ENCODE peak calls at places on chromosomes 6 and 20, in eight cellular contexts. One of them, this sample, is unnamed. For H3K27me3, the result is how much of the 10 kb centered on the place peaks cover.

GRCh38 chr6:42569102-42570028 is 5.5 kb downstream of the UBR2 start:
- DNase-seq in Panc1: no peak
- DNase-seq in K562: peak
- DNase-seq in HL-60: peak
- DNase-seq in GM12878: no peak
- DNase-seq in HepG2: no peak
- DNase-seq in SK-N-SH: no peak
- DNase-seq in HCT116: no peak
- DNase-seq in this sample: no peak

GRCh38 chr20:52943185-52943841 is 28.8 kb upstream of the TSHZ2 start:
- DNase-seq in Panc1: no peak
- DNase-seq in K562: no peak
- DNase-seq in HL-60: peak
- DNase-seq in GM12878: no peak
- DNase-seq in HepG2: peak
- DNase-seq in SK-N-SH: no peak
- DNase-seq in HCT116: no peak
- DNase-seq in this sample: no peak

GRCh38 chr6:15431762-15432495 is 186.1 kb downstream of the JARID2 start:
- DNase-seq in Panc1: no peak
- DNase-seq in K562: no peak
- DNase-seq in HL-60: no peak
- DNase-seq in GM12878: no peak
- DNase-seq in HepG2: peak
- DNase-seq in SK-N-SH: no peak
- DNase-seq in HCT116: no peak
- DNase-seq in this sample: no peak

GRCh38 chr20:35968930-35969329 is 540 bp downstream of the CNBD2 start:
- DNase-seq in Panc1: no peak
- DNase-seq in K562: no peak
- DNase-seq in HL-60: no peak
- DNase-seq in GM12878: no peak
- DNase-seq in HepG2: no peak
- DNase-seq in SK-N-SH: no peak
- DNase-seq in HCT116: no peak
- DNase-seq in this sample: no peak

GRCh38 chr6:52139985-52140680 is 46.0 kb upstream of the IL17A start:
- DNase-seq in Panc1: no peak
- DNase-seq in K562: no peak
- DNase-seq in HL-60: no peak
- DNase-seq in GM12878: no peak
- DNase-seq in HepG2: no peak
- DNase-seq in SK-N-SH: no peak
- DNase-seq in HCT116: no peak
- DNase-seq in this sample: no peak

GRCh38 chr6:144248470-144249301 is 36.4 kb upstream of the UTRN start:
- DNase-seq in Panc1: no peak
- DNase-seq in K562: no peak
- DNase-seq in HL-60: no peak
- DNase-seq in GM12878: no peak
- DNase-seq in HepG2: no peak
- DNase-seq in SK-N-SH: no peak
- DNase-seq in HCT116: no peak
- DNase-seq in this sample: no peak

GRCh38 chr6:94127716-94128115 is 708.4 kb upstream of the EPHA7 start:
- DNase-seq in Panc1: no peak
- DNase-seq in K562: no peak
- DNase-seq in HL-60: no peak
- DNase-seq in GM12878: no peak
- DNase-seq in HepG2: no peak
- DNase-seq in SK-N-SH: no peak
- DNase-seq in HCT116: no peak
- DNase-seq in this sample: peak

GRCh38 chr6:153357391-153357790 is 226.3 kb upstream of the RGS17 start:
- DNase-seq in Panc1: no peak
- DNase-seq in K562: no peak
- DNase-seq in HL-60: no peak
- DNase-seq in GM12878: no peak
- DNase-seq in HepG2: no peak
- DNase-seq in SK-N-SH: no peak
- DNase-seq in HCT116: no peak
- DNase-seq in this sample: no peak

GRCh38 chr20:17972121-17972520 is 3.3 kb downstream of the MGME1 start:
- DNase-seq in Panc1: no peak
- DNase-seq in K562: no peak
- DNase-seq in HL-60: no peak
- DNase-seq in GM12878: no peak
- DNase-seq in HepG2: no peak
- DNase-seq in SK-N-SH: no peak
- DNase-seq in HCT116: no peak
- DNase-seq in this sample: no peak

GRCh38 chr20:56995635-56996075 is 270.8 kb downstream of the BMP7 start:
- DNase-seq in Panc1: no peak
- DNase-seq in K562: peak
- DNase-seq in HL-60: no peak
- DNase-seq in GM12878: no peak
- DNase-seq in HepG2: peak
- DNase-seq in SK-N-SH: peak
- DNase-seq in HCT116: peak
- DNase-seq in this sample: peak

GRCh38 chr6:82072113-82072512 is 175.4 kb downstream of the IBTK start:
- DNase-seq in Panc1: no peak
- DNase-seq in K562: no peak
- DNase-seq in HL-60: no peak
- DNase-seq in GM12878: no peak
- DNase-seq in HepG2: no peak
- DNase-seq in SK-N-SH: no peak
- DNase-seq in HCT116: no peak
- DNase-seq in this sample: no peak

GRCh38 chr20:2899243-2899642 is 26.0 kb downstream of the PTPRA start:
- DNase-seq in Panc1: no peak
- DNase-seq in K562: no peak
- DNase-seq in HL-60: no peak
- DNase-seq in GM12878: peak
- DNase-seq in HepG2: no peak
- DNase-seq in SK-N-SH: no peak
- DNase-seq in HCT116: no peak
- DNase-seq in this sample: no peak

GRCh38 chr6:34064675-34065074 is 81.2 kb downstream of the GRM4 start:
- DNase-seq in Panc1: no peak
- DNase-seq in K562: no peak
- DNase-seq in HL-60: no peak
- DNase-seq in GM12878: no peak
- DNase-seq in HepG2: no peak
- DNase-seq in SK-N-SH: no peak
- DNase-seq in HCT116: no peak
- DNase-seq in this sample: no peak

GRCh38 chr6:42692151-42692911 is 30.1 kb downstream of the PRPH2 start:
- DNase-seq in Panc1: no peak
- DNase-seq in K562: no peak
- DNase-seq in HL-60: no peak
- DNase-seq in GM12878: no peak
- DNase-seq in HepG2: no peak
- DNase-seq in SK-N-SH: no peak
- DNase-seq in HCT116: peak
- DNase-seq in this sample: no peak

GRCh38 chr6:39003072-39003471 is 45.5 kb upstream of the GLP1R start:
- DNase-seq in Panc1: no peak
- DNase-seq in K562: peak
- DNase-seq in HL-60: no peak
- DNase-seq in GM12878: no peak
- DNase-seq in HepG2: no peak
- DNase-seq in SK-N-SH: no peak
- DNase-seq in HCT116: no peak
- DNase-seq in this sample: peak

GRCh38 chr6:169969372-169970099 is 218.1 kb downstream of the ERMARD start:
- DNase-seq in Panc1: no peak
- DNase-seq in K562: no peak
- DNase-seq in HL-60: no peak
- DNase-seq in GM12878: no peak
- DNase-seq in HepG2: no peak
- DNase-seq in SK-N-SH: peak
- DNase-seq in HCT116: no peak
- DNase-seq in this sample: no peak

GRCh38 chr6:41475164-41475563 is 71.0 kb upstream of the FOXP4 start:
- DNase-seq in Panc1: no peak
- DNase-seq in K562: no peak
- DNase-seq in HL-60: no peak
- DNase-seq in GM12878: no peak
- DNase-seq in HepG2: no peak
- DNase-seq in SK-N-SH: no peak
- DNase-seq in HCT116: no peak
- DNase-seq in this sample: no peak
- H3K27me3 ChIP-seq in Panc1: under half
- H3K27me3 ChIP-seq in K562: half or more
- H3K27me3 ChIP-seq in HL-60: under half
- H3K27me3 ChIP-seq in GM12878: under half
- H3K27me3 ChIP-seq in HepG2: under half
- H3K27me3 ChIP-seq in SK-N-SH: under half
- H3K27me3 ChIP-seq in HCT116: under half
- H3K27me3 ChIP-seq in this sample: half or more

DNA sequence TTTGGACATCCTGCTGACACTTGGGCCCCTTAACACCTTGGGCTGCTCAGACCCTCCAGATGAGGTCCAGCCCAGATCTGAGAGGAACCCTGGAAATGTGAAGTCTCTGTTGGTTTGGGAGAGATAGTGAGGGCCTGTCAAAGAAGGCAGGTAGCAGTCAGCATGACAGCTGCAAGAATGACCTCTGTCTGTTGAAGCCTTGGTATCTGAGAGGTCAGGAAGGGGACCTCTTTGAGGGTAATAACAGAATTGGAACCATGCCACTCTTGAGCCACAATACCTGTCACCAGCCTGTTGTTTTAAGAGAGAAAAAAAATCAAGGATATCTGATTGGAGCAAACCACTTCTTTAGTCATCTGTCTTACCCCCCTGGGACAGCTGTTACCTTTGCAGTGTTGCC is 4.2 kb downstream of the SYS1 start:
- DNase-seq in Panc1: no peak
- DNase-seq in K562: no peak
- DNase-seq in HL-60: no peak
- DNase-seq in GM12878: no peak
- DNase-seq in HepG2: no peak
- DNase-seq in SK-N-SH: no peak
- DNase-seq in HCT116: no peak
- DNase-seq in this sample: no peak
- H3K4me3 ChIP-seq in Panc1: no peak
- H3K4me3 ChIP-seq in K562: no peak
- H3K4me3 ChIP-seq in HL-60: no peak
- H3K4me3 ChIP-seq in GM12878: no peak
- H3K4me3 ChIP-seq in HepG2: no peak
- H3K4me3 ChIP-seq in SK-N-SH: no peak
- H3K4me3 ChIP-seq in HCT116: no peak
- H3K4me3 ChIP-seq in this sample: no peak

DNA sequence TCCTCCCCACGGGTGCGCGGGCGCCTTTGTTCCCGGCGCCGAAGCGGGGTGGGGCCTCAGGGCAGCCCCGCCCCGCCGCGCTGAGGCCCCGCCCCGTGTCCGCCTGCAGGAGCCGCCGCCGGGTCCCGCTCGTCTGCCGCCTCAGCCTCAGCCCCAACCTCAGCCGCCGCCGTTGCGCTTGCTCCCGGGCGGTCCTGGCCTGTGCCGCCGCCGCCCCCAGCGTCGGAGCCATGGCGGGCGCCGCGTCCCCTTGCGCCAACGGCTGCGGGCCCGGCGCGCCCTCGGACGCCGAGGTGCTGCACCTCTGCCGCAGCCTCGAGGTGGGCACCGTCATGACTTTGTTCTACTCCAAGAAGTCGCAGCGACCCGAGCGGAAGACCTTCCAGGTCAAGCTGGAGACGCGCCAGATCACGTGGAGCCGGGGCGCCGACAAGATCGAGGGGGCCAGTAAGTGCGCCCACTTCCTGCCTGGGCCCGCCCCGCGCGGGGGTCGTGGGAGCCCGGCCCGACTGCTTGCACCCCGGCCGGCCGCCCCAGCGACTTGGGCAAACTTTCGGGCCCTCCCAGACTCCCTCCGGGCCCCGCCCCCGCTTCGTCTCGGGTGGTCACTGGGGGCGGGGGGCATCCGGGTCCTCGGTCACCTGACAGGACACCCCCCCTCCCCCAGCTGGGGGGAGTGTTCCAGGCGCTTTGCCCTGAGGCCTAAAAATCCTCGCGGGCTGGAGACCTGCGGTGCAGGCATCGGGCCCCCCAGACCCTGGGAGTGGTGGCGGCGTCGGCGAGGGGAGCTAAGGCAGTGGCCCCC is at the start of gene PLCG1:
- DNase-seq in Panc1: no peak
- DNase-seq in K562: peak
- DNase-seq in HL-60: peak
- DNase-seq in GM12878: no peak
- DNase-seq in HepG2: peak
- DNase-seq in SK-N-SH: peak
- DNase-seq in HCT116: no peak
- DNase-seq in this sample: peak
- TF ChIP-seq REST in Panc1: no peak
- TF ChIP-seq REST in K562: no peak
- TF ChIP-seq REST in HL-60: no peak
- TF ChIP-seq REST in GM12878: no peak
- TF ChIP-seq REST in HepG2: no peak
- TF ChIP-seq REST in SK-N-SH: peak
- TF ChIP-seq REST in HCT116: no peak
- TF ChIP-seq REST in this sample: no peak

DNA sequence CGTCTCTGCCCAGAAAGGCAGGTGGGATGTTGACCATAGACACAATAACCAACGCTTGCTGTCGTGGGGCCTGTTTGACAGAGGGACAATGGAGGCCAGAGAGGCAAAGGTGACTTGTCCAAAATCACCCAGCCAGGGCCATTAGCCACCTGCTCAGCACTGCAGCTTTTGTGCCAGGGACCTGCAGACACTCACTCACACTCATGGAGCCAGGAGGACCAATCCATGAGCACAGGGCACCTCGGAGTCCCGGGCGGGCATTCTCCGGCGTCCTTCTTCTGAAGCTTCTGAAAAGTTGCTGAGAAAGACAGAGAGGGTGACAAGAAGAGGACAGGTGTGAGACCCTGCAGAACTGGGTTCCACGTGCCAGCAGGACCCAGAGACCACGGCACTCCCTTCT is 45.4 kb upstream of the SLCO4A1 start:
- DNase-seq in Panc1: no peak
- DNase-seq in K562: no peak
- DNase-seq in HL-60: no peak
- DNase-seq in GM12878: no peak
- DNase-seq in HepG2: no peak
- DNase-seq in SK-N-SH: no peak
- DNase-seq in HCT116: no peak
- DNase-seq in this sample: no peak
- H3K27me3 ChIP-seq in Panc1: under half
- H3K27me3 ChIP-seq in K562: half or more
- H3K27me3 ChIP-seq in HL-60: under half
- H3K27me3 ChIP-seq in GM12878: under half
- H3K27me3 ChIP-seq in HepG2: under half
- H3K27me3 ChIP-seq in SK-N-SH: under half
- H3K27me3 ChIP-seq in HCT116: under half
- H3K27me3 ChIP-seq in this sample: under half